ENCODE peak calls at places on chromosome 4, in six cellular contexts. E is central memory CD4-positive, alpha-beta T cell; Y is HCEC 1CT; J is fibroblast of pulmonary artery; H is NCI-H2029; M is D341Med. F is an unnamed sample.

GRCh38 chr4:31741321-31741720 is 1021.2 kb downstream of the PCDH7 start:
- DNase-seq in M (no peak), H (no peak), E (no peak), J (peak; percentile 1), Y (no peak), F (peak; percentile 29)

GRCh38 chr4:158823461-158823873 is 54.6 kb downstream of the FNIP2 start:
- DNase-seq in Y (peak; percentile 42), E (no peak), H (no peak), M (no peak), J (peak; percentile 54), F (peak; percentile 4)

GRCh38 chr4:7206385-7206784 is 14.0 kb downstream of the SORCS2 start:
- DNase-seq in H (no peak), J (peak; percentile 59), M (peak; percentile 83), E (no peak), Y (no peak), F (peak; percentile 69)

GRCh38 chr4:153759407-153760226 is at the start of gene RNF175:
- DNase-seq in E (no peak), Y (no peak), J (no peak), M (peak; percentile 57), H (no peak), F (peak; percentile 14)

GRCh38 chr4:38805530-38806145 is 1.0 kb upstream of the TLR1 start:
- DNase-seq in H (peak; percentile 18), E (no peak), J (peak; percentile 62), M (no peak), Y (peak; percentile 25), F (peak; percentile 16)

GRCh38 chr4:73683033-73683432 is 57.3 kb upstream of the CXCL8 start:
- DNase-seq in E (no peak), Y (no peak), J (no peak), M (no peak), H (no peak), F (no peak)

GRCh38 chr4:74734995-74735394 is 59.3 kb downstream of the BTC start:
- DNase-seq in M (no peak), E (no peak), J (no peak), H (no peak), Y (no peak), F (no peak)

GRCh38 chr4:80184791-80185756 is 12.2 kb upstream of the PRDM8 start:
- DNase-seq in J (no peak), Y (peak; percentile 19), M (no peak), E (no peak), H (no peak), F (peak; percentile 67)

GRCh38 chr4:108172231-108172779 is 3.6 kb upstream of the LEF1 start:
- DNase-seq in E (peak; percentile 11), H (no peak), J (no peak), M (peak; percentile 74), Y (no peak), F (peak; percentile 48)

GRCh38 chr4:77818667-77819408 is at the start of gene CNOT6L:
- DNase-seq in M (peak; percentile 80), Y (peak; percentile 32), H (peak; percentile 40), J (peak; percentile 72), E (peak; percentile 89), F (peak; percentile 72)